ENCODE peak calls at places on chromosomes 2 and 18, in nine cellular contexts. B is fibroblast of pulmonary artery; C is stimulated activated CD4-positive, alpha-beta T cell treated with anti-CD3 and anti-CD28 coated beads, TNF-alpha, amount 100 ng/mL, for 24 hours; T is foreskin fibroblast; Z is activated naive CD4-positive, alpha-beta T cell; S is astrocyte; V is NCI-H1694; E is activated naive CD8-positive, alpha-beta T cell treated with anti-CD3 and anti-CD28 coated beads for 36 hours; Y is A549. O is an unnamed sample.

GRCh38 chr2:217017788-217018187 is 157.9 kb upstream of the TNP1 start:
- DNase-seq in E (no peak), Y (no peak), C (no peak), B (no peak), S (no peak), Z (no peak), T (no peak), V (no peak), O (no peak)

GRCh38 chr2:220528180-220528579 is 900.8 kb downstream of the SLC4A3 start:
- DNase-seq in E (no peak), T (peak), B (peak), Y (no peak), C (no peak), S (peak), V (no peak), Z (no peak), O (no peak)

GRCh38 chr18:33957705-33958104 is 267.0 kb downstream of the NOL4 start:
- DNase-seq in V (no peak), Y (no peak), E (no peak), Z (no peak), B (no peak), T (no peak), S (no peak), C (no peak), O (no peak)

GRCh38 chr18:56461151-56461550 is 177.2 kb downstream of the TXNL1 start:
- DNase-seq in C (no peak), Z (no peak), Y (no peak), B (no peak), V (no peak), E (no peak), T (no peak), S (no peak), O (no peak)

GRCh38 chr2:3132466-3132865 is 245.2 kb downstream of the EIPR1 start:
- DNase-seq in S (no peak), Y (no peak), Z (no peak), C (no peak), V (no peak), T (no peak), B (no peak), E (no peak), O (no peak)

GRCh38 chr18:78330761-78331160 is 648.9 kb upstream of the SALL3 start:
- DNase-seq in S (no peak), E (no peak), C (no peak), Z (no peak), T (no peak), Y (no peak), B (no peak), V (no peak), O (no peak)

GRCh38 chr2:236303935-236304334 is 39.7 kb upstream of the ASB18 start:
- DNase-seq in S (no peak), B (no peak), Y (no peak), T (no peak), V (no peak), Z (no peak), C (no peak), E (no peak), O (no peak)

GRCh38 chr2:68827681-68828080 is 43.5 kb downstream of the BMP10 start:
- DNase-seq in B (peak), V (no peak), C (no peak), T (peak), Z (no peak), E (no peak), Y (no peak), S (peak), O (no peak)

GRCh38 chr2:111919794-111920608 is 21.6 kb downstream of the MERTK start:
- DNase-seq in E (no peak), C (no peak), T (peak), B (no peak), Y (no peak), Z (no peak), S (no peak), V (no peak), O (no peak)

GRCh38 chr18:484749-485464 is 15.6 kb downstream of the COLEC12 start:
- DNase-seq in E (no peak), S (no peak), V (no peak), Y (no peak), Z (no peak), C (no peak), B (no peak), T (no peak), O (no peak)

GRCh38 chr2:150480241-150480640 is 7.2 kb downstream of the RND3 start:
- DNase-seq in T (no peak), B (no peak), E (no peak), S (peak), Y (no peak), C (no peak), V (no peak), Z (no peak), O (no peak)

GRCh38 chr2:200747668-200748618 is 63.8 kb upstream of the BZW1 start:
- DNase-seq in T (peak), C (no peak), Y (peak), E (no peak), Z (no peak), V (no peak), S (peak), B (peak), O (no peak)

GRCh38 chr2:6846540-6846939 is 19.2 kb downstream of the CMPK2 start:
- DNase-seq in S (no peak), Z (no peak), C (no peak), V (no peak), T (no peak), B (no peak), E (no peak), Y (no peak), O (no peak)

GRCh38 chr2:205731521-205731965 is 49.2 kb downstream of the NRP2 start:
- DNase-seq in E (no peak), T (peak), V (no peak), C (no peak), Z (no peak), Y (peak), B (peak), S (peak), O (no peak)

GRCh38 chr18:28459587-28459986 is 282.7 kb upstream of the CDH2 start:
- DNase-seq in S (no peak), V (no peak), Y (peak), B (peak), T (no peak), Z (no peak), C (no peak), E (no peak), O (no peak)

GRCh38 chr2:242054406-242054805 is 184.9 kb downstream of the RTP5 start:
- DNase-seq in B (no peak), S (no peak), T (no peak), C (no peak), V (no peak), Z (no peak), E (no peak), Y (no peak), O (no peak)